ENCODE peak calls at places on chromosomes 3 and 15, in eight cellular contexts. One of them, this sample, is unnamed.

GRCh38 chr3:184003187-184003967 is 14.3 kb downstream of the ABCC5 start:
- DNase-seq in occipital lobe: no peak
- DNase-seq in activated T-cell treated with anti-CD3 and anti-CD28 coated beads for 48 hours: no peak
- DNase-seq in HEK293T: no peak
- DNase-seq in amniotic stem cell: peak; percentile 18
- DNase-seq in iPS-NIHi11: no peak
- DNase-seq in HS-5: peak; percentile 62
- DNase-seq in effector CD4-positive, alpha-beta T cell: no peak
- DNase-seq in this sample: no peak

GRCh38 chr3:46649436-46649835 is 37.1 kb downstream of the FAM240A start:
- DNase-seq in amniotic stem cell: no peak
- DNase-seq in HEK293T: no peak
- DNase-seq in activated T-cell treated with anti-CD3 and anti-CD28 coated beads for 48 hours: no peak
- DNase-seq in occipital lobe: no peak
- DNase-seq in iPS-NIHi11: no peak
- DNase-seq in effector CD4-positive, alpha-beta T cell: no peak
- DNase-seq in HS-5: no peak
- DNase-seq in this sample: no peak

GRCh38 chr3:117774130-117774529 is 1064.6 kb downstream of the TUSC7 start:
- DNase-seq in HEK293T: no peak
- DNase-seq in activated T-cell treated with anti-CD3 and anti-CD28 coated beads for 48 hours: no peak
- DNase-seq in occipital lobe: no peak
- DNase-seq in amniotic stem cell: no peak
- DNase-seq in HS-5: no peak
- DNase-seq in iPS-NIHi11: no peak
- DNase-seq in effector CD4-positive, alpha-beta T cell: no peak
- DNase-seq in this sample: no peak

GRCh38 chr3:112120485-112120836 is 12.6 kb downstream of the GCSAM start:
- DNase-seq in HS-5: no peak
- DNase-seq in HEK293T: no peak
- DNase-seq in occipital lobe: no peak
- DNase-seq in iPS-NIHi11: no peak
- DNase-seq in amniotic stem cell: no peak
- DNase-seq in activated T-cell treated with anti-CD3 and anti-CD28 coated beads for 48 hours: no peak
- DNase-seq in effector CD4-positive, alpha-beta T cell: no peak
- DNase-seq in this sample: no peak

GRCh38 chr15:39546842-39547241 is 34.0 kb upstream of the THBS1 start:
- DNase-seq in iPS-NIHi11: no peak
- DNase-seq in occipital lobe: no peak
- DNase-seq in HEK293T: no peak
- DNase-seq in effector CD4-positive, alpha-beta T cell: no peak
- DNase-seq in activated T-cell treated with anti-CD3 and anti-CD28 coated beads for 48 hours: no peak
- DNase-seq in HS-5: no peak
- DNase-seq in amniotic stem cell: no peak
- DNase-seq in this sample: no peak

GRCh38 chr3:139762307-139762706 is 84.5 kb upstream of the NMNAT3 start:
- DNase-seq in HEK293T: no peak
- DNase-seq in activated T-cell treated with anti-CD3 and anti-CD28 coated beads for 48 hours: no peak
- DNase-seq in effector CD4-positive, alpha-beta T cell: no peak
- DNase-seq in occipital lobe: no peak
- DNase-seq in iPS-NIHi11: no peak
- DNase-seq in HS-5: no peak
- DNase-seq in amniotic stem cell: no peak
- DNase-seq in this sample: no peak

GRCh38 chr15:30791239-30791638 is 112.5 kb upstream of the FAN1 start:
- DNase-seq in amniotic stem cell: no peak
- DNase-seq in activated T-cell treated with anti-CD3 and anti-CD28 coated beads for 48 hours: no peak
- DNase-seq in iPS-NIHi11: peak; percentile 52
- DNase-seq in effector CD4-positive, alpha-beta T cell: no peak
- DNase-seq in HEK293T: peak; percentile 3
- DNase-seq in occipital lobe: no peak
- DNase-seq in HS-5: no peak
- DNase-seq in this sample: no peak

GRCh38 chr3:40574661-40575060 is 49.9 kb downstream of the ZNF621 start:
- DNase-seq in HS-5: no peak
- DNase-seq in amniotic stem cell: no peak
- DNase-seq in effector CD4-positive, alpha-beta T cell: no peak
- DNase-seq in occipital lobe: peak; percentile 49
- DNase-seq in HEK293T: no peak
- DNase-seq in iPS-NIHi11: no peak
- DNase-seq in activated T-cell treated with anti-CD3 and anti-CD28 coated beads for 48 hours: no peak
- DNase-seq in this sample: no peak

GRCh38 chr3:186277268-186277909 is 84.6 kb downstream of the DGKG start:
- DNase-seq in occipital lobe: no peak
- DNase-seq in HEK293T: peak; percentile 25
- DNase-seq in amniotic stem cell: no peak
- DNase-seq in effector CD4-positive, alpha-beta T cell: no peak
- DNase-seq in HS-5: no peak
- DNase-seq in iPS-NIHi11: peak; percentile 52
- DNase-seq in activated T-cell treated with anti-CD3 and anti-CD28 coated beads for 48 hours: no peak
- DNase-seq in this sample: peak; percentile 23

GRCh38 chr3:87900061-87900460 is 158.7 kb downstream of the CGGBP1 start:
- DNase-seq in HEK293T: peak; percentile 13
- DNase-seq in iPS-NIHi11: peak; percentile 14
- DNase-seq in amniotic stem cell: no peak
- DNase-seq in HS-5: no peak
- DNase-seq in occipital lobe: no peak
- DNase-seq in activated T-cell treated with anti-CD3 and anti-CD28 coated beads for 48 hours: no peak
- DNase-seq in effector CD4-positive, alpha-beta T cell: no peak
- DNase-seq in this sample: no peak

GRCh38 chr3:130839815-130840214 is 54.1 kb upstream of the ATP2C1 start:
- DNase-seq in HS-5: no peak
- DNase-seq in HEK293T: no peak
- DNase-seq in effector CD4-positive, alpha-beta T cell: no peak
- DNase-seq in iPS-NIHi11: peak; percentile 72
- DNase-seq in activated T-cell treated with anti-CD3 and anti-CD28 coated beads for 48 hours: no peak
- DNase-seq in amniotic stem cell: no peak
- DNase-seq in occipital lobe: no peak
- DNase-seq in this sample: no peak

GRCh38 chr15:98955331-98955730 is 52.3 kb downstream of the PGPEP1L start:
- DNase-seq in HS-5: no peak
- DNase-seq in activated T-cell treated with anti-CD3 and anti-CD28 coated beads for 48 hours: no peak
- DNase-seq in HEK293T: no peak
- DNase-seq in iPS-NIHi11: no peak
- DNase-seq in effector CD4-positive, alpha-beta T cell: no peak
- DNase-seq in occipital lobe: peak; percentile 54
- DNase-seq in amniotic stem cell: no peak
- DNase-seq in this sample: no peak

GRCh38 chr15:40103124-40103858 is 5.4 kb downstream of the BMF start:
- DNase-seq in amniotic stem cell: no peak
- DNase-seq in occipital lobe: peak; percentile 60
- DNase-seq in HS-5: no peak
- DNase-seq in iPS-NIHi11: peak; percentile 89
- DNase-seq in activated T-cell treated with anti-CD3 and anti-CD28 coated beads for 48 hours: no peak
- DNase-seq in effector CD4-positive, alpha-beta T cell: no peak
- DNase-seq in HEK293T: no peak
- DNase-seq in this sample: no peak

GRCh38 chr3:129560931-129561594 is 18.1 kb downstream of the H1-8 start:
- DNase-seq in effector CD4-positive, alpha-beta T cell: no peak
- DNase-seq in amniotic stem cell: peak; percentile 24
- DNase-seq in iPS-NIHi11: no peak
- DNase-seq in occipital lobe: no peak
- DNase-seq in HEK293T: no peak
- DNase-seq in activated T-cell treated with anti-CD3 and anti-CD28 coated beads for 48 hours: no peak
- DNase-seq in HS-5: no peak
- DNase-seq in this sample: no peak

GRCh38 chr3:177446160-177446559 is 248.9 kb upstream of the TBL1XR1 start:
- DNase-seq in HEK293T: no peak
- DNase-seq in iPS-NIHi11: no peak
- DNase-seq in activated T-cell treated with anti-CD3 and anti-CD28 coated beads for 48 hours: no peak
- DNase-seq in occipital lobe: no peak
- DNase-seq in effector CD4-positive, alpha-beta T cell: no peak
- DNase-seq in HS-5: no peak
- DNase-seq in amniotic stem cell: no peak
- DNase-seq in this sample: no peak

GRCh38 chr15:64861960-64862359 is 20.2 kb downstream of the PLEKHO2 start:
- DNase-seq in amniotic stem cell: no peak
- DNase-seq in activated T-cell treated with anti-CD3 and anti-CD28 coated beads for 48 hours: no peak
- DNase-seq in HEK293T: no peak
- DNase-seq in occipital lobe: no peak
- DNase-seq in iPS-NIHi11: no peak
- DNase-seq in effector CD4-positive, alpha-beta T cell: no peak
- DNase-seq in HS-5: no peak
- DNase-seq in this sample: no peak

GRCh38 chr3:150292891-150293290 is 115.2 kb upstream of the TSC22D2 start:
- DNase-seq in amniotic stem cell: peak; percentile 11
- DNase-seq in activated T-cell treated with anti-CD3 and anti-CD28 coated beads for 48 hours: no peak
- DNase-seq in effector CD4-positive, alpha-beta T cell: no peak
- DNase-seq in iPS-NIHi11: no peak
- DNase-seq in occipital lobe: no peak
- DNase-seq in HEK293T: no peak
- DNase-seq in HS-5: peak; percentile 13
- DNase-seq in this sample: no peak

GRCh38 chr15:41695750-41696436 is 35.7 kb downstream of the MGA start:
- DNase-seq in HEK293T: peak; percentile 10
- DNase-seq in amniotic stem cell: no peak
- DNase-seq in activated T-cell treated with anti-CD3 and anti-CD28 coated beads for 48 hours: no peak
- DNase-seq in iPS-NIHi11: peak; percentile 13
- DNase-seq in HS-5: no peak
- DNase-seq in effector CD4-positive, alpha-beta T cell: peak; percentile 37
- DNase-seq in occipital lobe: no peak
- DNase-seq in this sample: peak; percentile 5

GRCh38 chr15:80551348-80551747 is 143.8 kb upstream of the ABHD17C start:
- DNase-seq in amniotic stem cell: no peak
- DNase-seq in effector CD4-positive, alpha-beta T cell: no peak
- DNase-seq in iPS-NIHi11: no peak
- DNase-seq in occipital lobe: no peak
- DNase-seq in HS-5: no peak
- DNase-seq in HEK293T: no peak
- DNase-seq in activated T-cell treated with anti-CD3 and anti-CD28 coated beads for 48 hours: no peak
- DNase-seq in this sample: no peak

GRCh38 chr15:62684143-62684808 is 358.3 kb upstream of the TPM1 start:
- DNase-seq in amniotic stem cell: no peak
- DNase-seq in iPS-NIHi11: no peak
- DNase-seq in effector CD4-positive, alpha-beta T cell: no peak
- DNase-seq in occipital lobe: no peak
- DNase-seq in activated T-cell treated with anti-CD3 and anti-CD28 coated beads for 48 hours: no peak
- DNase-seq in HS-5: no peak
- DNase-seq in HEK293T: no peak
- DNase-seq in this sample: no peak

GRCh38 chr15:51312754-51313390 is 25.5 kb downstream of the CYP19A1 start:
- DNase-seq in effector CD4-positive, alpha-beta T cell: no peak
- DNase-seq in amniotic stem cell: no peak
- DNase-seq in HS-5: peak; percentile 5
- DNase-seq in HEK293T: no peak
- DNase-seq in iPS-NIHi11: no peak
- DNase-seq in activated T-cell treated with anti-CD3 and anti-CD28 coated beads for 48 hours: no peak
- DNase-seq in occipital lobe: no peak
- DNase-seq in this sample: no peak

GRCh38 chr3:31946484-31947081 is 34.5 kb downstream of the OSBPL10 start:
- DNase-seq in activated T-cell treated with anti-CD3 and anti-CD28 coated beads for 48 hours: no peak
- DNase-seq in HS-5: no peak
- DNase-seq in occipital lobe: no peak
- DNase-seq in HEK293T: no peak
- DNase-seq in effector CD4-positive, alpha-beta T cell: no peak
- DNase-seq in amniotic stem cell: no peak
- DNase-seq in iPS-NIHi11: no peak
- DNase-seq in this sample: no peak

GRCh38 chr3:101068876-101069606 is 75.8 kb upstream of the ABI3BP start:
- DNase-seq in HEK293T: no peak
- DNase-seq in iPS-NIHi11: no peak
- DNase-seq in activated T-cell treated with anti-CD3 and anti-CD28 coated beads for 48 hours: no peak
- DNase-seq in HS-5: no peak
- DNase-seq in occipital lobe: no peak
- DNase-seq in effector CD4-positive, alpha-beta T cell: no peak
- DNase-seq in amniotic stem cell: no peak
- DNase-seq in this sample: no peak

GRCh38 chr15:68503791-68504720 is 72.1 kb upstream of the ITGA11 start:
- DNase-seq in iPS-NIHi11: no peak
- DNase-seq in occipital lobe: no peak
- DNase-seq in HEK293T: no peak
- DNase-seq in activated T-cell treated with anti-CD3 and anti-CD28 coated beads for 48 hours: no peak
- DNase-seq in amniotic stem cell: no peak
- DNase-seq in HS-5: no peak
- DNase-seq in effector CD4-positive, alpha-beta T cell: no peak
- DNase-seq in this sample: no peak

GRCh38 chr3:4492240-4493007 is 724 bp upstream of the ITPR1 start:
- DNase-seq in iPS-NIHi11: peak; percentile 48
- DNase-seq in occipital lobe: peak; percentile 65
- DNase-seq in effector CD4-positive, alpha-beta T cell: peak; percentile 35
- DNase-seq in amniotic stem cell: no peak
- DNase-seq in activated T-cell treated with anti-CD3 and anti-CD28 coated beads for 48 hours: no peak
- DNase-seq in HEK293T: peak; percentile 43
- DNase-seq in HS-5: peak; percentile 11
- DNase-seq in this sample: peak; percentile 37

GRCh38 chr3:125381314-125381713 is 6.2 kb upstream of the ZNF148 start:
- DNase-seq in effector CD4-positive, alpha-beta T cell: no peak
- DNase-seq in HS-5: no peak
- DNase-seq in iPS-NIHi11: no peak
- DNase-seq in amniotic stem cell: no peak
- DNase-seq in activated T-cell treated with anti-CD3 and anti-CD28 coated beads for 48 hours: no peak
- DNase-seq in HEK293T: no peak
- DNase-seq in occipital lobe: no peak
- DNase-seq in this sample: no peak

GRCh38 chr15:48566669-48567068 is 78.8 kb downstream of the FBN1 start:
- DNase-seq in occipital lobe: no peak
- DNase-seq in activated T-cell treated with anti-CD3 and anti-CD28 coated beads for 48 hours: no peak
- DNase-seq in iPS-NIHi11: no peak
- DNase-seq in effector CD4-positive, alpha-beta T cell: no peak
- DNase-seq in HEK293T: no peak
- DNase-seq in HS-5: peak; percentile 64
- DNase-seq in amniotic stem cell: no peak
- DNase-seq in this sample: no peak

GRCh38 chr3:184354121-184354728 is 7.2 kb downstream of the CLCN2 start:
- DNase-seq in activated T-cell treated with anti-CD3 and anti-CD28 coated beads for 48 hours: peak; percentile 55
- DNase-seq in iPS-NIHi11: peak; percentile 84
- DNase-seq in HEK293T: peak; percentile 62
- DNase-seq in occipital lobe: no peak
- DNase-seq in effector CD4-positive, alpha-beta T cell: peak; percentile 49
- DNase-seq in HS-5: no peak
- DNase-seq in amniotic stem cell: no peak
- DNase-seq in this sample: peak; percentile 74

GRCh38 chr3:18734309-18734708 is 309.2 kb upstream of the SATB1 start:
- DNase-seq in occipital lobe: no peak
- DNase-seq in HEK293T: no peak
- DNase-seq in activated T-cell treated with anti-CD3 and anti-CD28 coated beads for 48 hours: no peak
- DNase-seq in effector CD4-positive, alpha-beta T cell: no peak
- DNase-seq in iPS-NIHi11: no peak
- DNase-seq in amniotic stem cell: no peak
- DNase-seq in HS-5: no peak
- DNase-seq in this sample: no peak

GRCh38 chr15:94234300-94234699 is 2.9 kb downstream of the MCTP2 start:
- DNase-seq in occipital lobe: no peak
- DNase-seq in iPS-NIHi11: no peak
- DNase-seq in HS-5: no peak
- DNase-seq in effector CD4-positive, alpha-beta T cell: no peak
- DNase-seq in amniotic stem cell: no peak
- DNase-seq in activated T-cell treated with anti-CD3 and anti-CD28 coated beads for 48 hours: peak; percentile 57
- DNase-seq in HEK293T: no peak
- DNase-seq in this sample: no peak

GRCh38 chr15:55588818-55589122 is 625 bp upstream of the PYGO1 start:
- DNase-seq in effector CD4-positive, alpha-beta T cell: no peak
- DNase-seq in HEK293T: no peak
- DNase-seq in iPS-NIHi11: no peak
- DNase-seq in activated T-cell treated with anti-CD3 and anti-CD28 coated beads for 48 hours: no peak
- DNase-seq in amniotic stem cell: no peak
- DNase-seq in occipital lobe: no peak
- DNase-seq in HS-5: no peak
- DNase-seq in this sample: no peak

GRCh38 chr3:51386852-51387229 is 1.8 kb downstream of the MANF start:
- DNase-seq in effector CD4-positive, alpha-beta T cell: no peak
- DNase-seq in activated T-cell treated with anti-CD3 and anti-CD28 coated beads for 48 hours: no peak
- DNase-seq in HEK293T: no peak
- DNase-seq in amniotic stem cell: no peak
- DNase-seq in HS-5: no peak
- DNase-seq in iPS-NIHi11: no peak
- DNase-seq in occipital lobe: no peak
- DNase-seq in this sample: no peak

GRCh38 chr15:66084704-66085103 is 168.8 kb downstream of the MEGF11 start:
- DNase-seq in amniotic stem cell: no peak
- DNase-seq in HEK293T: no peak
- DNase-seq in activated T-cell treated with anti-CD3 and anti-CD28 coated beads for 48 hours: no peak
- DNase-seq in iPS-NIHi11: no peak
- DNase-seq in effector CD4-positive, alpha-beta T cell: no peak
- DNase-seq in occipital lobe: no peak
- DNase-seq in HS-5: no peak
- DNase-seq in this sample: no peak

GRCh38 chr15:22866066-22866465 is 27.6 kb downstream of the NIPA2 start:
- DNase-seq in HEK293T: no peak
- DNase-seq in occipital lobe: no peak
- DNase-seq in iPS-NIHi11: no peak
- DNase-seq in activated T-cell treated with anti-CD3 and anti-CD28 coated beads for 48 hours: no peak
- DNase-seq in amniotic stem cell: no peak
- DNase-seq in HS-5: no peak
- DNase-seq in effector CD4-positive, alpha-beta T cell: no peak
- DNase-seq in this sample: no peak